ENCODE peak calls at places on chromosomes 3 and 15, in ten cellular contexts. F is NCI-H1417; W is activated CD4-positive, CD25-positive, alpha-beta regulatory T cell treated with anti-CD3 and anti-CD28 coated beads, Interleukin-2, amount 50 U/mL, for 72 hours; K is stimulated activated CD4-positive, alpha-beta T cell treated with anti-CD3 and anti-CD28 coated beads, Interleukin-1b, Interleukin-23, amount 100 ng/mL, for 1 hour; N is T1000; E is fibroblast of lung; H is NCI-H460; P is kidney epithelial cell; B is breast epithelium; R is cardiac muscle cell. I is an unnamed sample.

GRCh38 chr15:45549831-45550230 is 27.3 kb upstream of the SLC30A4 start:
- DNase-seq in F (no peak), W (no peak), K (no peak), N (peak; percentile 34), E (peak; percentile 56), H (no peak), P (no peak), B (no peak), R (no peak), I (no peak)

GRCh38 chr3:5143459-5143858 is 21.4 kb downstream of the ARL8B start:
- DNase-seq in F (no peak), W (no peak), K (no peak), N (no peak), E (no peak), H (no peak), P (no peak), B (no peak), R (no peak), I (no peak)

GRCh38 chr3:37126856-37127255 is 47.5 kb downstream of the LRRFIP2 start:
- DNase-seq in F (no peak), W (no peak), K (no peak), N (no peak), E (no peak), H (no peak), P (no peak), B (no peak), R (no peak), I (no peak)

GRCh38 chr3:64985072-64985471 is 297.3 kb upstream of the ADAMTS9 start:
- DNase-seq in F (no peak), W (no peak), K (no peak), N (no peak), E (no peak), H (no peak), P (no peak), B (no peak), R (no peak), I (no peak)

GRCh38 chr3:52280046-52280445 is 1.6 kb upstream of the WDR82 start:
- DNase-seq in F (no peak), W (no peak), K (no peak), N (no peak), E (peak; percentile 59), H (no peak), P (no peak), B (no peak), R (peak; percentile 34), I (no peak)

GRCh38 chr15:88736204-88736603 is 67.0 kb upstream of the ACAN start:
- DNase-seq in F (no peak), W (no peak), K (no peak), N (no peak), E (no peak), H (no peak), P (no peak), B (no peak), R (no peak), I (no peak)

GRCh38 chr3:37882711-37883110 is 21.0 kb downstream of the CTDSPL start:
- DNase-seq in F (no peak), W (no peak), K (no peak), N (no peak), E (no peak), H (no peak), P (no peak), B (no peak), R (no peak), I (no peak)

GRCh38 chr3:161268601-161269000 is 47.5 kb downstream of the NMD3 start:
- DNase-seq in F (no peak), W (no peak), K (no peak), N (no peak), E (no peak), H (no peak), P (no peak), B (no peak), R (no peak), I (no peak)

GRCh38 chr3:49646236-49646635 is 27.9 kb upstream of the APEH start:
- DNase-seq in F (no peak), W (no peak), K (no peak), N (no peak), E (no peak), H (no peak), P (no peak), B (no peak), R (no peak), I (no peak)

GRCh38 chr3:140244893-140245292 is 309.9 kb downstream of the CLSTN2 start:
- DNase-seq in F (no peak), W (no peak), K (no peak), N (peak; percentile 6), E (peak; percentile 70), H (no peak), P (peak; percentile 65), B (no peak), R (peak; percentile 11), I (no peak)

GRCh38 chr3:48301814-48302194 is 31.7 kb downstream of the SPINK8 start:
- DNase-seq in F (no peak), W (no peak), K (no peak), N (no peak), E (peak; percentile 44), H (peak; percentile 7), P (no peak), B (peak; percentile 46), R (no peak), I (peak; percentile 50)

GRCh38 chr15:71635735-71636134 is 174.6 kb upstream of the NR2E3 start:
- DNase-seq in F (no peak), W (no peak), K (no peak), N (no peak), E (no peak), H (no peak), P (no peak), B (no peak), R (no peak), I (no peak)

GRCh38 chr3:195764961-195765706 is 44.4 kb downstream of the MUC20 start:
- DNase-seq in F (no peak), W (no peak), K (no peak), N (no peak), E (no peak), H (no peak), P (no peak), B (no peak), R (no peak), I (no peak)

GRCh38 chr15:92908369-92909057 is 8.4 kb downstream of the CHD2 start:
- DNase-seq in F (no peak), W (no peak), K (no peak), N (no peak), E (no peak), H (no peak), P (no peak), B (no peak), R (no peak), I (no peak)

GRCh38 chr15:29952245-29952644 is 130.0 kb upstream of the TJP1 start:
- DNase-seq in F (peak; percentile 59), W (no peak), K (no peak), N (no peak), E (no peak), H (no peak), P (no peak), B (no peak), R (no peak), I (no peak)

GRCh38 chr15:90757461-90757860 is 40.3 kb downstream of the BLM start:
- DNase-seq in F (no peak), W (no peak), K (no peak), N (no peak), E (no peak), H (no peak), P (no peak), B (no peak), R (no peak), I (no peak)

GRCh38 chr15:39079296-39079834 is 501.5 kb upstream of the THBS1 start:
- DNase-seq in F (no peak), W (no peak), K (no peak), N (peak; percentile 8), E (peak; percentile 95), H (no peak), P (peak; percentile 67), B (no peak), R (peak; percentile 24), I (no peak)

GRCh38 chr3:185934726-185935464 is 2.9 kb downstream of the TRA2B start:
- DNase-seq in F (no peak), W (no peak), K (no peak), N (no peak), E (no peak), H (no peak), P (no peak), B (no peak), R (no peak), I (no peak)

GRCh38 chr3:123372789-123373534 is 75.9 kb downstream of the ADCY5 start:
- DNase-seq in F (no peak), W (no peak), K (no peak), N (no peak), E (no peak), H (no peak), P (no peak), B (no peak), R (no peak), I (no peak)

GRCh38 chr3:105118905-105119304 is 247.8 kb upstream of the ALCAM start:
- DNase-seq in F (no peak), W (no peak), K (no peak), N (no peak), E (peak; percentile 8), H (no peak), P (peak; percentile 14), B (no peak), R (no peak), I (no peak)

GRCh38 chr3:33690341-33690740 is 27.7 kb downstream of the CLASP2 start:
- DNase-seq in F (no peak), W (no peak), K (no peak), N (no peak), E (no peak), H (no peak), P (no peak), B (no peak), R (no peak), I (no peak)

GRCh38 chr3:173977747-173978146 is 580.2 kb downstream of the NLGN1 start:
- DNase-seq in F (no peak), W (no peak), K (no peak), N (peak; percentile 30), E (peak; percentile 83), H (no peak), P (peak; percentile 1), B (no peak), R (no peak), I (peak; percentile 2)

GRCh38 chr3:65473746-65474145 is 565.0 kb downstream of the MAGI1 start:
- DNase-seq in F (no peak), W (no peak), K (no peak), N (no peak), E (peak; percentile 44), H (no peak), P (no peak), B (no peak), R (no peak), I (peak; percentile 27)

GRCh38 chr3:27454914-27455313 is 29.3 kb downstream of the SLC4A7 start:
- DNase-seq in F (no peak), W (no peak), K (no peak), N (no peak), E (no peak), H (no peak), P (no peak), B (no peak), R (no peak), I (no peak)

GRCh38 chr15:55764398-55764797 is 21.4 kb upstream of the PRTG start:
- DNase-seq in F (no peak), W (no peak), K (no peak), N (no peak), E (no peak), H (no peak), P (no peak), B (no peak), R (no peak), I (no peak)

GRCh38 chr15:62749445-62749844 is 293.1 kb upstream of the TPM1 start:
- DNase-seq in F (no peak), W (no peak), K (no peak), N (no peak), E (peak; percentile 34), H (no peak), P (no peak), B (no peak), R (no peak), I (no peak)

GRCh38 chr3:16663852-16664712 is 58.9 kb upstream of the DAZL start:
- DNase-seq in F (no peak), W (no peak), K (no peak), N (no peak), E (no peak), H (no peak), P (no peak), B (no peak), R (no peak), I (no peak)

GRCh38 chr3:177203689-177204395 is 6.6 kb upstream of the TBL1XR1 start:
- DNase-seq in F (no peak), W (no peak), K (no peak), N (no peak), E (no peak), H (no peak), P (no peak), B (no peak), R (no peak), I (no peak)